ENCODE peak calls at places on chromosomes 11 and 22, in six cellular contexts. F is brain microvascular endothelial cell; M is CD8-positive, alpha-beta T cell; Z is A549; D is MM.1S; P is left lung. E is an unnamed sample.

GRCh38 chr22:28102413-28102812 is 183.4 kb upstream of the PITPNB start:
- DNase-seq in F (no peak), M (no peak), Z (no peak), D (no peak), P (no peak), E (no peak)

GRCh38 chr11:37721485-37721884 is 1123.4 kb upstream of the RAG2 start:
- DNase-seq in F (no peak), M (no peak), Z (no peak), D (no peak), P (no peak), E (no peak)

GRCh38 chr11:100592619-100593309 is 94.3 kb upstream of the ARHGAP42 start:
- DNase-seq in F (no peak), M (no peak), Z (no peak), D (no peak), P (no peak), E (no peak)

GRCh38 chr22:40323681-40324083 is 22.6 kb upstream of the ADSL start:
- DNase-seq in F (no peak), M (peak), Z (no peak), D (no peak), P (no peak), E (no peak)

GRCh38 chr11:121892131-121892681 is 223.8 kb downstream of the BLID start:
- DNase-seq in F (peak), M (no peak), Z (no peak), D (no peak), P (no peak), E (no peak)

GRCh38 chr22:23219787-23220484 is 39.6 kb downstream of the BCR start:
- DNase-seq in F (peak), M (peak), Z (no peak), D (no peak), P (peak), E (no peak)

GRCh38 chr22:44359496-44360110 is 46.9 kb upstream of the SHISAL1 start:
- DNase-seq in F (no peak), M (no peak), Z (no peak), D (no peak), P (no peak), E (no peak)

GRCh38 chr11:47750725-47751124 is 16.4 kb downstream of the FNBP4 start:
- DNase-seq in F (no peak), M (no peak), Z (no peak), D (no peak), P (no peak), E (no peak)

GRCh38 chr11:125390949-125391348 is 105.1 kb downstream of the FEZ1 start:
- DNase-seq in F (no peak), M (no peak), Z (no peak), D (no peak), P (no peak), E (no peak)

GRCh38 chr11:74726547-74727182 is 4.6 kb downstream of the CHRDL2 start:
- DNase-seq in F (peak), M (peak), Z (peak), D (peak), P (peak), E (peak)

GRCh38 chr22:50529416-50530279 is at the start of gene TYMP:
- DNase-seq in F (no peak), M (peak), Z (no peak), D (no peak), P (peak), E (no peak)

GRCh38 chr22:46748948-46749681 is 11.1 kb upstream of the CERK start:
- DNase-seq in F (no peak), M (peak), Z (no peak), D (no peak), P (no peak), E (no peak)

GRCh38 chr11:105181100-105181499 is 41.5 kb upstream of the CARD18 start:
- DNase-seq in F (peak), M (no peak), Z (no peak), D (no peak), P (no peak), E (peak)

DNA sequence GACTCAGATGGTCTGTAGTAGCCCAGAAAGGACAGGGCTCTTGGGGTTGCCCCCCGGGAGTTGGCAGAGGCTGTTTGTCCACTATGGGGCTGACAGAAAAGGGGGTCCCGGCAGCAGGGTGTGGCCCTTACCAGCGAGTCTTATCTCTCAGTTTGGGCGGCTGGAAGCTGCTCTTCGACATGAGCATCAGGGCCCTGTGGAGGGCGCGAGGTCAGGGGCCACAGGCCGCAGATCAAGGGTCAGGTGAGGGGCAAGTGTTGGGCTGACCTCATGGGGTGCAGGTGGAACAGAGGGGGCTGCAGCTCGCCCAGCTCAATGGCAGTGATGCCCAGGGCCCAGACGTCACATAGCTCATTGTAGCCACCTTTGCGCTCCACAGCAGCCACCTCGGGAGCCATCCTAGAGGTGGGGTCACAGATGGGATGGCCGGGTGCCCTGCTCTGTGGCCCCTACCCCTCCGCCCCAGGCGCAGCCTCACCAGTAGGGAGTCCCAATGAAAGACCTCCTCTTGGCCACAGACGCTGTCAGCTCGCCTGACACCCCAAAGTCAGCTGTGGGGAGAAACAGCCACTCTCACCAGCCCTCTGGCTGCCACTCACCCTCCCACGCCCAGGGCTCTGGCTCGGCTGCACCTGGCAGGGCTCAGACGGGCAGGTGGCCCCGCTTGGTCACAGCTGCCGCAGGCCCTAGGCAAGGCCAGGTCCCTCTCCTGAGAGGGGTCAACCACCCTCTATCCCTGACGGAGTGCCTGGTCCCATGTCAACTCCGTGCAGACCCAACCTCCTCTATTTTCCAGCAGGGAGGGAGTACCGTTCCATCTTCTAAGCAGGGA is 2.2 kb downstream of the MAP4K2 start:
- DNase-seq in F (no peak), M (no peak), Z (no peak), D (no peak), P (no peak), E (no peak)
- H3K27ac ChIP-seq in F (no peak), M (no peak), Z (no peak), D (no peak), P (peak), E (no peak)

GRCh38 chr11:35582033-35582432 is 36.2 kb upstream of the FJX1 start:
- DNase-seq in F (no peak), M (no peak), Z (no peak), D (no peak), P (no peak), E (no peak)

GRCh38 chr11:35579557-35580396 is 38.5 kb upstream of the FJX1 start:
- DNase-seq in F (peak), M (no peak), Z (peak), D (no peak), P (no peak), E (no peak)

GRCh38 chr11:35583843-35584242 is 34.4 kb upstream of the FJX1 start:
- DNase-seq in F (no peak), M (no peak), Z (no peak), D (no peak), P (no peak), E (no peak)

GRCh38 chr11:35583126-35583525 is 35.1 kb upstream of the FJX1 start:
- DNase-seq in F (peak), M (no peak), Z (no peak), D (no peak), P (no peak), E (no peak)

GRCh38 chr11:35580397-35580781 is 37.9 kb upstream of the FJX1 start:
- DNase-seq in F (no peak), M (no peak), Z (no peak), D (no peak), P (no peak), E (no peak)
- H3K27ac ChIP-seq in F (peak), M (no peak), Z (peak), D (no peak), P (no peak), E (peak)

GRCh38 chr11:20038969-20039368 is 121.3 kb downstream of the DBX1 start:
- DNase-seq in F (no peak), M (no peak), Z (no peak), D (no peak), P (no peak), E (no peak)
- H3K27ac ChIP-seq in F (no peak), M (no peak), Z (peak), D (no peak), P (no peak), E (peak)

GRCh38 chr22:32030508-32031247 is 12.4 kb upstream of the SLC5A1 start:
- DNase-seq in F (no peak), M (no peak), Z (no peak), D (no peak), P (no peak), E (no peak)
- H3K27ac ChIP-seq in F (no peak), M (no peak), Z (no peak), D (no peak), P (no peak), E (no peak)

GRCh38 chr22:42780070-42780540 is 59.4 kb upstream of the A4GALT start:
- DNase-seq in F (peak), M (peak), Z (peak), D (peak), P (no peak), E (peak)
- H3K27ac ChIP-seq in F (no peak), M (no peak), Z (peak), D (no peak), P (no peak), E (no peak)

GRCh38 chr11:77106759-77107158 is 4.1 kb downstream of the OMP start:
- DNase-seq in F (no peak), M (no peak), Z (no peak), D (no peak), P (no peak), E (no peak)

GRCh38 chr11:77106321-77106720 is 3.7 kb downstream of the OMP start:
- DNase-seq in F (no peak), M (no peak), Z (no peak), D (no peak), P (no peak), E (no peak)

GRCh38 chr11:77109236-77110019 is 6.8 kb downstream of the OMP start:
- DNase-seq in F (no peak), M (no peak), Z (no peak), D (no peak), P (no peak), E (no peak)

GRCh38 chr11:77108436-77108835 is 5.8 kb downstream of the OMP start:
- DNase-seq in F (no peak), M (no peak), Z (no peak), D (no peak), P (no peak), E (no peak)

DNA sequence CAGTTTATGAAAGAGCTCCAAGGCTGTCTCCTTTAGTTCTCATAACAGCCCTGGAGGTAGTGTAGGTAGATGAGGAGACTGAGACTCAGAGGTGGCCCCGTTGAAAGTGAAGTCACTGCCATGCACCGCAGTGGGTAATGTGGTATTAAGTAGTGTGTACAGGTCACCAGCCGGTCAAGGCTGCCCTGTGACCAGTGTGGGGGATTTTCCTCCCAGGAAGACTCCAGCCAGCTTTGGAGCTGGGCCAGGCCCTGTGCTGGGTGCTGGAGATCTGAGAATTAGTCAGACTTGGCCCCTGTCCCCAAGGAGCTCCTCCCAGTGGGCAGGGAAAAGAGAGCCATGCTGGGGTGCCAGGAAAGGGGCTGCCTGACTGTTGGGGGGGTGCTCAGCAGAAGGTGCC is 5.3 kb downstream of the OMP start:
- DNase-seq in F (peak), M (no peak), Z (peak), D (no peak), P (peak), E (peak)
- H3K27ac ChIP-seq in F (peak), M (no peak), Z (peak), D (no peak), P (no peak), E (no peak)